ENCODE peak calls at places on chromosome 17, in five cellular contexts. One of them, this sample, is unnamed.

GRCh38 chr17:10198509-10199249 is at the start of gene GAS7:
- DNase-seq in NCI-H774: no peak
- DNase-seq in stimulated activated CD8-positive, alpha-beta memory T cell treated with anti-CD3 and anti-CD28 coated beads, Interleukin-15, amount 100 ng/mL, for 24 hours: no peak
- DNase-seq in SK-N-MC: no peak
- DNase-seq in HT1080: no peak
- DNase-seq in this sample: peak

GRCh38 chr17:280901-281300 is 71.7 kb downstream of the RPH3AL start:
- DNase-seq in NCI-H774: no peak
- DNase-seq in SK-N-MC: no peak
- DNase-seq in stimulated activated CD8-positive, alpha-beta memory T cell treated with anti-CD3 and anti-CD28 coated beads, Interleukin-15, amount 100 ng/mL, for 24 hours: no peak
- DNase-seq in HT1080: no peak
- DNase-seq in this sample: no peak

GRCh38 chr17:41061969-41062368 is 2.1 kb upstream of the KRTAP2-3 start:
- DNase-seq in SK-N-MC: no peak
- DNase-seq in stimulated activated CD8-positive, alpha-beta memory T cell treated with anti-CD3 and anti-CD28 coated beads, Interleukin-15, amount 100 ng/mL, for 24 hours: no peak
- DNase-seq in HT1080: peak
- DNase-seq in NCI-H774: no peak
- DNase-seq in this sample: no peak

GRCh38 chr17:58315281-58315711 is 13.3 kb downstream of the TSPOAP1 start:
- DNase-seq in HT1080: no peak
- DNase-seq in NCI-H774: no peak
- DNase-seq in stimulated activated CD8-positive, alpha-beta memory T cell treated with anti-CD3 and anti-CD28 coated beads, Interleukin-15, amount 100 ng/mL, for 24 hours: no peak
- DNase-seq in SK-N-MC: no peak
- DNase-seq in this sample: no peak

GRCh38 chr17:76560036-76560876 is 20.4 kb downstream of the PRCD start:
- DNase-seq in SK-N-MC: no peak
- DNase-seq in NCI-H774: no peak
- DNase-seq in HT1080: no peak
- DNase-seq in stimulated activated CD8-positive, alpha-beta memory T cell treated with anti-CD3 and anti-CD28 coated beads, Interleukin-15, amount 100 ng/mL, for 24 hours: no peak
- DNase-seq in this sample: no peak

GRCh38 chr17:42472709-42473521 is 14.2 kb downstream of the ATP6V0A1 start:
- DNase-seq in SK-N-MC: no peak
- DNase-seq in NCI-H774: no peak
- DNase-seq in stimulated activated CD8-positive, alpha-beta memory T cell treated with anti-CD3 and anti-CD28 coated beads, Interleukin-15, amount 100 ng/mL, for 24 hours: no peak
- DNase-seq in HT1080: peak
- DNase-seq in this sample: no peak

GRCh38 chr17:694239-694638 is 20.4 kb downstream of the VPS53 start:
- DNase-seq in HT1080: peak
- DNase-seq in NCI-H774: no peak
- DNase-seq in SK-N-MC: no peak
- DNase-seq in stimulated activated CD8-positive, alpha-beta memory T cell treated with anti-CD3 and anti-CD28 coated beads, Interleukin-15, amount 100 ng/mL, for 24 hours: no peak
- DNase-seq in this sample: no peak

GRCh38 chr17:68054296-68054900 is 18.9 kb downstream of the KPNA2 start:
- DNase-seq in SK-N-MC: peak
- DNase-seq in HT1080: no peak
- DNase-seq in NCI-H774: no peak
- DNase-seq in stimulated activated CD8-positive, alpha-beta memory T cell treated with anti-CD3 and anti-CD28 coated beads, Interleukin-15, amount 100 ng/mL, for 24 hours: no peak
- DNase-seq in this sample: no peak

GRCh38 chr17:79544142-79544914 is 66.5 kb downstream of the RBFOX3 start:
- DNase-seq in stimulated activated CD8-positive, alpha-beta memory T cell treated with anti-CD3 and anti-CD28 coated beads, Interleukin-15, amount 100 ng/mL, for 24 hours: no peak
- DNase-seq in NCI-H774: no peak
- DNase-seq in SK-N-MC: no peak
- DNase-seq in HT1080: no peak
- DNase-seq in this sample: no peak

GRCh38 chr17:31740611-31741082 is 118.4 kb downstream of the COPRS start:
- DNase-seq in NCI-H774: no peak
- DNase-seq in stimulated activated CD8-positive, alpha-beta memory T cell treated with anti-CD3 and anti-CD28 coated beads, Interleukin-15, amount 100 ng/mL, for 24 hours: no peak
- DNase-seq in HT1080: peak
- DNase-seq in SK-N-MC: no peak
- DNase-seq in this sample: no peak

GRCh38 chr17:29617481-29618271 is 5.0 kb downstream of the CORO6 start:
- DNase-seq in HT1080: no peak
- DNase-seq in stimulated activated CD8-positive, alpha-beta memory T cell treated with anti-CD3 and anti-CD28 coated beads, Interleukin-15, amount 100 ng/mL, for 24 hours: peak
- DNase-seq in NCI-H774: peak
- DNase-seq in SK-N-MC: no peak
- DNase-seq in this sample: no peak

GRCh38 chr17:39283098-39283497 is 57.4 kb upstream of the STAC2 start:
- DNase-seq in SK-N-MC: no peak
- DNase-seq in NCI-H774: no peak
- DNase-seq in stimulated activated CD8-positive, alpha-beta memory T cell treated with anti-CD3 and anti-CD28 coated beads, Interleukin-15, amount 100 ng/mL, for 24 hours: no peak
- DNase-seq in HT1080: no peak
- DNase-seq in this sample: no peak

GRCh38 chr17:38868095-38868967 is 1.5 kb upstream of the LASP1 start:
- DNase-seq in SK-N-MC: no peak
- DNase-seq in NCI-H774: no peak
- DNase-seq in HT1080: peak
- DNase-seq in stimulated activated CD8-positive, alpha-beta memory T cell treated with anti-CD3 and anti-CD28 coated beads, Interleukin-15, amount 100 ng/mL, for 24 hours: no peak
- DNase-seq in this sample: peak

GRCh38 chr17:67376892-67377726 is at the start of gene PITPNC1:
- DNase-seq in NCI-H774: peak
- DNase-seq in stimulated activated CD8-positive, alpha-beta memory T cell treated with anti-CD3 and anti-CD28 coated beads, Interleukin-15, amount 100 ng/mL, for 24 hours: peak
- DNase-seq in HT1080: peak
- DNase-seq in SK-N-MC: no peak
- DNase-seq in this sample: peak

GRCh38 chr17:40071720-40072480 is 9.1 kb downstream of the THRA start:
- DNase-seq in HT1080: no peak
- DNase-seq in SK-N-MC: no peak
- DNase-seq in NCI-H774: peak
- DNase-seq in stimulated activated CD8-positive, alpha-beta memory T cell treated with anti-CD3 and anti-CD28 coated beads, Interleukin-15, amount 100 ng/mL, for 24 hours: no peak
- DNase-seq in this sample: peak

GRCh38 chr17:36120221-36120620 is 16.6 kb downstream of the CCL4 start:
- DNase-seq in stimulated activated CD8-positive, alpha-beta memory T cell treated with anti-CD3 and anti-CD28 coated beads, Interleukin-15, amount 100 ng/mL, for 24 hours: no peak
- DNase-seq in NCI-H774: no peak
- DNase-seq in HT1080: no peak
- DNase-seq in SK-N-MC: no peak
- DNase-seq in this sample: no peak

GRCh38 chr17:41689497-41690299 is 1.0 kb downstream of the EIF1 start:
- DNase-seq in HT1080: peak
- DNase-seq in SK-N-MC: no peak
- DNase-seq in stimulated activated CD8-positive, alpha-beta memory T cell treated with anti-CD3 and anti-CD28 coated beads, Interleukin-15, amount 100 ng/mL, for 24 hours: no peak
- DNase-seq in NCI-H774: peak
- DNase-seq in this sample: peak

GRCh38 chr17:7982171-7982570 is 20.2 kb upstream of the GUCY2D start:
- DNase-seq in SK-N-MC: no peak
- DNase-seq in NCI-H774: no peak
- DNase-seq in stimulated activated CD8-positive, alpha-beta memory T cell treated with anti-CD3 and anti-CD28 coated beads, Interleukin-15, amount 100 ng/mL, for 24 hours: no peak
- DNase-seq in HT1080: peak
- DNase-seq in this sample: no peak

GRCh38 chr17:57578608-57578990 is 166.5 kb downstream of the CCDC182 start:
- DNase-seq in stimulated activated CD8-positive, alpha-beta memory T cell treated with anti-CD3 and anti-CD28 coated beads, Interleukin-15, amount 100 ng/mL, for 24 hours: no peak
- DNase-seq in HT1080: no peak
- DNase-seq in SK-N-MC: no peak
- DNase-seq in NCI-H774: no peak
- DNase-seq in this sample: no peak

GRCh38 chr17:50955667-50956120 is 89.5 kb upstream of the TOB1 start:
- DNase-seq in NCI-H774: no peak
- DNase-seq in stimulated activated CD8-positive, alpha-beta memory T cell treated with anti-CD3 and anti-CD28 coated beads, Interleukin-15, amount 100 ng/mL, for 24 hours: no peak
- DNase-seq in SK-N-MC: no peak
- DNase-seq in HT1080: no peak
- DNase-seq in this sample: no peak

GRCh38 chr17:55726440-55726839 is 3.8 kb upstream of the TMEM100 start:
- DNase-seq in HT1080: peak
- DNase-seq in stimulated activated CD8-positive, alpha-beta memory T cell treated with anti-CD3 and anti-CD28 coated beads, Interleukin-15, amount 100 ng/mL, for 24 hours: no peak
- DNase-seq in SK-N-MC: no peak
- DNase-seq in NCI-H774: peak
- DNase-seq in this sample: peak

GRCh38 chr17:77322534-77323412 is 182.0 kb downstream of the SEC14L1 start:
- DNase-seq in stimulated activated CD8-positive, alpha-beta memory T cell treated with anti-CD3 and anti-CD28 coated beads, Interleukin-15, amount 100 ng/mL, for 24 hours: no peak
- DNase-seq in HT1080: peak
- DNase-seq in NCI-H774: no peak
- DNase-seq in SK-N-MC: no peak
- DNase-seq in this sample: peak

GRCh38 chr17:34781571-34782108 is 179.6 kb downstream of the CCT6B start:
- DNase-seq in HT1080: peak
- DNase-seq in NCI-H774: no peak
- DNase-seq in SK-N-MC: no peak
- DNase-seq in stimulated activated CD8-positive, alpha-beta memory T cell treated with anti-CD3 and anti-CD28 coated beads, Interleukin-15, amount 100 ng/mL, for 24 hours: no peak
- DNase-seq in this sample: no peak

GRCh38 chr17:27384261-27384701 is 72.0 kb upstream of the KSR1 start:
- DNase-seq in stimulated activated CD8-positive, alpha-beta memory T cell treated with anti-CD3 and anti-CD28 coated beads, Interleukin-15, amount 100 ng/mL, for 24 hours: no peak
- DNase-seq in NCI-H774: no peak
- DNase-seq in HT1080: peak
- DNase-seq in SK-N-MC: no peak
- DNase-seq in this sample: no peak

GRCh38 chr17:18025596-18026407 is 13.2 kb downstream of the ATPAF2 start:
- DNase-seq in stimulated activated CD8-positive, alpha-beta memory T cell treated with anti-CD3 and anti-CD28 coated beads, Interleukin-15, amount 100 ng/mL, for 24 hours: no peak
- DNase-seq in HT1080: peak
- DNase-seq in NCI-H774: no peak
- DNase-seq in SK-N-MC: no peak
- DNase-seq in this sample: no peak

GRCh38 chr17:67378444-67379250 is 1.6 kb downstream of the PITPNC1 start:
- DNase-seq in HT1080: peak
- DNase-seq in stimulated activated CD8-positive, alpha-beta memory T cell treated with anti-CD3 and anti-CD28 coated beads, Interleukin-15, amount 100 ng/mL, for 24 hours: peak
- DNase-seq in SK-N-MC: no peak
- DNase-seq in NCI-H774: peak
- DNase-seq in this sample: peak